ENCODE peak calls at places on chromosomes 2 and 18, in seven cellular contexts. P is GM10248, Z is amniotic epithelial cell, V is NCI-H2107, G is small intestine, H is putamen, J is astrocyte of the spinal cord. O is an unnamed sample.

GRCh38 chr2:236657801-236658200 is 88.2 kb downstream of the ACKR3 start:
- DNase-seq in P (no peak), Z (no peak), V (no peak), G (no peak), H (no peak), J (peak), O (no peak)

GRCh38 chr18:22385718-22386117 is 32.0 kb downstream of the CTAGE1 start:
- DNase-seq in P (no peak), Z (peak), V (no peak), G (no peak), H (no peak), J (peak), O (no peak)

GRCh38 chr2:219628235-219628985 is 980 bp downstream of the SLC4A3 start:
- DNase-seq in P (no peak), Z (no peak), V (no peak), G (no peak), H (no peak), J (no peak), O (no peak)

GRCh38 chr2:180653481-180653880 is 326.9 kb upstream of the UBE2E3 start:
- DNase-seq in P (no peak), Z (no peak), V (no peak), G (no peak), H (no peak), J (no peak), O (no peak)

GRCh38 chr18:21978546-21979170 is 190.7 kb upstream of the GATA6 start:
- DNase-seq in P (no peak), Z (no peak), V (no peak), G (no peak), H (no peak), J (no peak), O (no peak)

GRCh38 chr18:37563810-37564511 is 1.6 kb downstream of the CELF4 start:
- DNase-seq in P (no peak), Z (no peak), V (no peak), G (no peak), H (peak), J (no peak), O (no peak)

GRCh38 chr2:15560404-15560987 is 638 bp downstream of the NBAS start:
- DNase-seq in P (peak), Z (no peak), V (no peak), G (peak), H (peak), J (peak), O (no peak)

GRCh38 chr2:207784898-207785297 is 15.2 kb upstream of the FZD5 start:
- DNase-seq in P (no peak), Z (no peak), V (no peak), G (peak), H (no peak), J (no peak), O (peak)

GRCh38 chr2:168300460-168300859 is 53.1 kb upstream of the STK39 start:
- DNase-seq in P (no peak), Z (no peak), V (no peak), G (no peak), H (no peak), J (no peak), O (no peak)

GRCh38 chr2:145744541-145745386 is 1224.8 kb upstream of the ZEB2 start:
- DNase-seq in P (no peak), Z (peak), V (no peak), G (no peak), H (no peak), J (peak), O (no peak)

GRCh38 chr2:220521591-220521990 is 894.2 kb downstream of the SLC4A3 start:
- DNase-seq in P (no peak), Z (no peak), V (no peak), G (no peak), H (no peak), J (no peak), O (no peak)

GRCh38 chr2:11532434-11533055 is 1.3 kb upstream of the GREB1 start:
- DNase-seq in P (no peak), Z (peak), V (no peak), G (no peak), H (no peak), J (no peak), O (no peak)

GRCh38 chr2:70523996-70524965 is 29.3 kb downstream of the TGFA start:
- DNase-seq in P (no peak), Z (peak), V (no peak), G (peak), H (no peak), J (peak), O (peak)

GRCh38 chr18:7878265-7879173 is 311.4 kb downstream of the PTPRM start:
- DNase-seq in P (no peak), Z (peak), V (no peak), G (peak), H (no peak), J (no peak), O (no peak)

GRCh38 chr2:216369821-216370220 is 2.5 kb downstream of the MARCHF4 start:
- DNase-seq in P (no peak), Z (no peak), V (no peak), G (no peak), H (no peak), J (no peak), O (no peak)

GRCh38 chr18:74775239-74775638 is 177.6 kb downstream of the ZNF407 start:
- DNase-seq in P (no peak), Z (peak), V (no peak), G (no peak), H (no peak), J (peak), O (no peak)

GRCh38 chr2:231321021-231321420 is 74.5 kb upstream of the B3GNT7 start:
- DNase-seq in P (no peak), Z (no peak), V (no peak), G (no peak), H (no peak), J (no peak), O (peak)

GRCh38 chr2:181070119-181070833 is 89.9 kb downstream of the UBE2E3 start:
- DNase-seq in P (no peak), Z (peak), V (no peak), G (peak), H (no peak), J (peak), O (no peak)

GRCh38 chr2:165015052-165015642 is 59.8 kb upstream of the SLC38A11 start:
- DNase-seq in P (peak), Z (peak), V (peak), G (peak), H (no peak), J (peak), O (peak)

GRCh38 chr2:176085861-176086771 is 2.4 kb upstream of the EVX2 start:
- DNase-seq in P (no peak), Z (peak), V (no peak), G (no peak), H (peak), J (no peak), O (peak)

GRCh38 chr2:193566276-193566675 is 1371.5 kb upstream of the TMEFF2 start:
- DNase-seq in P (no peak), Z (no peak), V (no peak), G (no peak), H (no peak), J (no peak), O (no peak)

GRCh38 chr18:13273800-13274199 is 55.2 kb downstream of the LDLRAD4 start:
- DNase-seq in P (no peak), Z (no peak), V (no peak), G (no peak), H (no peak), J (no peak), O (no peak)

GRCh38 chr2:216695401-216695821 is at the start of gene IGFBP5:
- DNase-seq in P (no peak), Z (peak), V (peak), G (no peak), H (peak), J (peak), O (no peak)

GRCh38 chr2:100260712-100261620 is 61.3 kb downstream of the LONRF2 start:
- DNase-seq in P (peak), Z (peak), V (peak), G (peak), H (peak), J (peak), O (peak)

GRCh38 chr2:48715956-48716355 is 39.6 kb downstream of the LHCGR start:
- DNase-seq in P (no peak), Z (peak), V (no peak), G (no peak), H (no peak), J (peak), O (no peak)

GRCh38 chr2:113823729-113824595 is 65.9 kb upstream of the ACTR3 start:
- DNase-seq in P (no peak), Z (no peak), V (no peak), G (no peak), H (peak), J (no peak), O (no peak)